ENCODE peak calls at places on chromosomes 2 and 18, in four cellular contexts. A is stimulated activated CD4-positive, alpha-beta T cell treated with anti-CD3 and anti-CD28 coated beads, Interleukin-1b, Interleukin-23, amount 100 ng/mL, for 1 hour; X is natural killer cell; H is NCI-H1105 treated with DMSO at 0.1 percent for 48 hours. R is an unnamed sample.

GRCh38 chr2:238510911-238511613 is 84.3 kb downstream of the ASB1 start:
- DNase-seq in A (no peak), X (no peak), H (no peak), R (no peak)

GRCh38 chr2:171160119-171160629 is 519 bp downstream of the TLK1 start:
- DNase-seq in A (peak), X (peak), H (peak), R (peak)

GRCh38 chr2:200394045-200394444 is 87.6 kb downstream of the SPATS2L start:
- DNase-seq in A (no peak), X (no peak), H (no peak), R (no peak)

GRCh38 chr2:222293660-222294630 is 4.9 kb downstream of the PAX3 start:
- DNase-seq in A (no peak), X (no peak), H (no peak), R (no peak)

GRCh38 chr2:24724111-24724775 is 68.9 kb downstream of the PTRHD1 start:
- DNase-seq in A (no peak), X (no peak), H (no peak), R (no peak)

GRCh38 chr2:46847185-46847710 is 68.4 kb downstream of the MCFD2 start:
- DNase-seq in A (no peak), X (no peak), H (peak), R (peak)

GRCh38 chr18:11268691-11269686 is 119.6 kb upstream of the PIEZO2 start:
- DNase-seq in A (no peak), X (no peak), H (no peak), R (no peak)

GRCh38 chr2:102891261-102891660 is 129.4 kb downstream of the TMEM182 start:
- DNase-seq in A (no peak), X (no peak), H (no peak), R (no peak)

GRCh38 chr2:159903404-159904126 is 105.6 kb upstream of the CD302 start:
- DNase-seq in A (peak), X (peak), H (no peak), R (peak)

GRCh38 chr2:108630567-108631405 is 88.5 kb upstream of the RANBP2 start:
- DNase-seq in A (no peak), X (no peak), H (no peak), R (no peak)

GRCh38 chr2:15507061-15507460 is 54.1 kb downstream of the NBAS start:
- DNase-seq in A (no peak), X (no peak), H (no peak), R (peak)

GRCh38 chr18:68660355-68661183 is 54.3 kb downstream of the TMX3 start:
- DNase-seq in A (no peak), X (no peak), H (peak), R (peak)

GRCh38 chr2:101790856-101791255 is 93.3 kb downstream of the MAP4K4 start:
- DNase-seq in A (no peak), X (no peak), H (no peak), R (no peak)

GRCh38 chr18:51135795-51136194 is 61.7 kb downstream of the MEX3C start:
- DNase-seq in A (no peak), X (no peak), H (peak), R (no peak)

GRCh38 chr2:136527560-136527959 is 237.8 kb upstream of the THSD7B start:
- DNase-seq in A (no peak), X (no peak), H (no peak), R (no peak)

GRCh38 chr2:46230115-46230571 is 67.1 kb upstream of the EPAS1 start:
- DNase-seq in A (no peak), X (no peak), H (no peak), R (no peak)

GRCh38 chr18:37270046-37270665 is 295.4 kb downstream of the CELF4 start:
- DNase-seq in A (no peak), X (no peak), H (no peak), R (peak)

GRCh38 chr2:232338759-232339106 is 39.8 kb upstream of the ALPP start:
- DNase-seq in A (no peak), X (no peak), H (no peak), R (no peak)

GRCh38 chr2:36831185-36831584 is 134.7 kb downstream of the VIT start:
- DNase-seq in A (no peak), X (no peak), H (no peak), R (peak)

GRCh38 chr2:241041557-241042158 is 43.2 kb downstream of the SNED1 start:
- DNase-seq in A (no peak), X (no peak), H (no peak), R (no peak)

GRCh38 chr2:68436270-68436669 is 30.8 kb downstream of the FBXO48 start:
- DNase-seq in A (no peak), X (no peak), H (no peak), R (no peak)